ENCODE peak calls at places on chromosomes 1 and 21, in five cellular contexts. I is prostate gland, Q is GM12891, F is heart right ventricle, T is SHP77. Z is an unnamed sample.
A peak's percentile ranks its signal among the peaks of the same experiment; 100 is the strongest.

GRCh38 chr1:200364831-200365230 is 45.0 kb downstream of the ZNF281 start:
- DNase-seq in I (no peak), Q (no peak), F (no peak), T (no peak), Z (no peak)

GRCh38 chr1:68201546-68202238 is 30.6 kb downstream of the WLS start:
- DNase-seq in I (no peak), Q (no peak), F (no peak), T (no peak), Z (no peak)

GRCh38 chr21:44400791-44401385 is 47.5 kb downstream of the TRPM2 start:
- DNase-seq in I (no peak), Q (no peak), F (no peak), T (no peak), Z (no peak)

GRCh38 chr1:86774305-86775304 is 70.2 kb downstream of the SH3GLB1 start:
- DNase-seq in I (no peak), Q (no peak), F (peak; percentile 29), T (peak; percentile 83), Z (peak; percentile 52)

GRCh38 chr1:39368045-39368444 is 123.4 kb upstream of the BMP8A start:
- DNase-seq in I (no peak), Q (no peak), F (no peak), T (no peak), Z (no peak)

GRCh38 chr1:1371741-1372711 is 3.0 kb downstream of the AURKAIP1 start:
- DNase-seq in I (peak; percentile 39), Q (peak; percentile 95), F (peak; percentile 79), T (peak; percentile 76), Z (peak; percentile 70)

GRCh38 chr1:33331444-33332356 is 10.8 kb upstream of the A3GALT2 start:
- DNase-seq in I (no peak), Q (no peak), F (no peak), T (no peak), Z (no peak)

GRCh38 chr1:35175067-35176001 is 17.6 kb downstream of the SFPQ start:
- DNase-seq in I (no peak), Q (no peak), F (no peak), T (no peak), Z (no peak)

GRCh38 chr1:44660176-44660575 is 14.1 kb downstream of the TMEM53 start:
- DNase-seq in I (peak; percentile 64), Q (no peak), F (peak; percentile 84), T (peak; percentile 87), Z (peak; percentile 64)

GRCh38 chr1:202018476-202019234 is 8.3 kb downstream of the ELF3 start:
- DNase-seq in I (peak; percentile 92), Q (no peak), F (no peak), T (peak; percentile 81), Z (peak; percentile 88)

GRCh38 chr1:226754797-226755533 is 15.9 kb upstream of the ITPKB start:
- DNase-seq in I (no peak), Q (no peak), F (no peak), T (no peak), Z (no peak)

GRCh38 chr1:87778896-87779295 is 450.2 kb downstream of the LMO4 start:
- DNase-seq in I (no peak), Q (no peak), F (no peak), T (no peak), Z (no peak)

GRCh38 chr1:243763806-243764205 is 86.2 kb downstream of the AKT3 start:
- DNase-seq in I (no peak), Q (no peak), F (no peak), T (no peak), Z (no peak)

GRCh38 chr1:31723828-31724359 is 20.1 kb upstream of the COL16A1 start:
- DNase-seq in I (peak; percentile 46), Q (no peak), F (peak; percentile 70), T (no peak), Z (no peak)

GRCh38 chr1:12544992-12545391 is 73.0 kb downstream of the DHRS3 start:
- DNase-seq in I (no peak), Q (no peak), F (no peak), T (no peak), Z (no peak)

GRCh38 chr21:14438204-14438603 is 55.3 kb upstream of the HSPA13 start:
- DNase-seq in I (no peak), Q (no peak), F (no peak), T (no peak), Z (no peak)

GRCh38 chr1:58901008-58901407 is 117.2 kb upstream of the JUN start:
- DNase-seq in I (no peak), Q (no peak), F (no peak), T (peak; percentile 45), Z (no peak)

GRCh38 chr1:173861731-173862145 is 6.1 kb downstream of the GAS5 start:
- DNase-seq in I (no peak), Q (no peak), F (no peak), T (no peak), Z (no peak)

GRCh38 chr1:202709276-202710041 is 795 bp downstream of the SYT2 start:
- DNase-seq in I (no peak), Q (no peak), F (no peak), T (no peak), Z (no peak)

GRCh38 chr21:44845418-44846200 is 27.7 kb upstream of the SUMO3 start:
- DNase-seq in I (no peak), Q (peak; percentile 68), F (peak; percentile 81), T (no peak), Z (no peak)